ENCODE peak calls at places on chromosome 13, in ten cellular contexts. X, J, D, V, Y, G, T, S, R and Z are unnamed samples.

GRCh38 chr13:110028838-110029621 is 242.6 kb upstream of the IRS2 start:
- DNase-seq in X (no peak), J (no peak), D (no peak), V (no peak), Y (no peak), G (no peak), T (no peak), S (no peak), R (no peak), Z (no peak)

GRCh38 chr13:106104281-106104901 is 431.1 kb downstream of the EFNB2 start:
- DNase-seq in X (peak; percentile 97), J (no peak), D (peak; percentile 20), V (no peak), Y (no peak), G (no peak), T (no peak), S (no peak), R (no peak), Z (no peak)

GRCh38 chr13:99354371-99354951 is 47.3 kb upstream of the GPR183 start:
- DNase-seq in X (no peak), J (no peak), D (no peak), V (no peak), Y (no peak), G (no peak), T (no peak), S (peak; percentile 86), R (no peak), Z (peak; percentile 83)

GRCh38 chr13:52840066-52840465 is 8.4 kb downstream of the PCDH8 start:
- DNase-seq in X (no peak), J (no peak), D (no peak), V (no peak), Y (no peak), G (no peak), T (no peak), S (peak; percentile 66), R (no peak), Z (no peak)

GRCh38 chr13:31048521-31048920 is 113.2 kb downstream of the HSPH1 start:
- DNase-seq in X (peak; percentile 58), J (no peak), D (peak; percentile 18), V (no peak), Y (no peak), G (no peak), T (no peak), S (no peak), R (no peak), Z (no peak)

GRCh38 chr13:77846173-77846572 is 72.5 kb downstream of the EDNRB start:
- DNase-seq in X (no peak), J (no peak), D (no peak), V (no peak), Y (no peak), G (no peak), T (no peak), S (no peak), R (no peak), Z (no peak)

GRCh38 chr13:97749174-97749573 is 204.3 kb upstream of the IPO5 start:
- DNase-seq in X (peak; percentile 75), J (no peak), D (no peak), V (no peak), Y (no peak), G (no peak), T (no peak), S (no peak), R (no peak), Z (no peak)

GRCh38 chr13:22357132-22357531 is 686.3 kb downstream of the FGF9 start:
- DNase-seq in X (peak; percentile 24), J (no peak), D (no peak), V (no peak), Y (no peak), G (no peak), T (no peak), S (no peak), R (no peak), Z (no peak)

GRCh38 chr13:33751151-33751550 is 66.8 kb upstream of the RFC3 start:
- DNase-seq in X (peak; percentile 37), J (no peak), D (no peak), V (no peak), Y (no peak), G (no peak), T (no peak), S (no peak), R (no peak), Z (no peak)

GRCh38 chr13:101144808-101145419 is 271.4 kb downstream of the NALCN start:
- DNase-seq in X (peak; percentile 57), J (no peak), D (peak; percentile 72), V (peak; percentile 1), Y (no peak), G (no peak), T (no peak), S (no peak), R (no peak), Z (no peak)